ENCODE peak calls at places on chromosome 6, in five cellular contexts. J is IMR-90, K is PC-3, M is HCT116, G is endothelial cell of umbilical vein. W is an unnamed sample.
A peak's percentile ranks its signal among the peaks of the same experiment; 100 is the strongest.

GRCh38 chr6:3510617-3511016 is 53.8 kb upstream of the SLC22A23 start:
- DNase-seq in G (no peak), J (no peak), M (no peak), K (no peak), W (no peak)

GRCh38 chr6:54801669-54802068 is 44.9 kb upstream of the FAM83B start:
- DNase-seq in M (peak; percentile 83), J (peak; percentile 93), K (peak; percentile 80), G (peak; percentile 30), W (peak; percentile 75)

GRCh38 chr6:160035241-160035640 is 66.4 kb downstream of the IGF2R start:
- DNase-seq in J (no peak), G (no peak), M (no peak), K (no peak), W (no peak)

GRCh38 chr6:127176175-127176574 is 57.7 kb downstream of the RSPO3 start:
- DNase-seq in G (peak; percentile 83), M (no peak), K (no peak), J (no peak), W (no peak)

GRCh38 chr6:165820407-165820806 is 157.4 kb upstream of the PDE10A start:
- DNase-seq in G (no peak), J (no peak), K (no peak), M (no peak), W (no peak)

GRCh38 chr6:135738646-135739045 is 112.9 kb upstream of the PDE7B start:
- DNase-seq in M (no peak), J (peak; percentile 15), K (no peak), G (no peak), W (no peak)

GRCh38 chr6:3618300-3619041 is 133.0 kb downstream of the PXDC1 start:
- DNase-seq in G (no peak), J (no peak), M (no peak), K (no peak), W (no peak)

GRCh38 chr6:116764557-116764960 is 960 bp downstream of the FAM162B start:
- DNase-seq in M (no peak), K (no peak), J (peak; percentile 9), G (no peak), W (no peak)

GRCh38 chr6:125728739-125729138 is 20.7 kb upstream of the HEY2 start:
- DNase-seq in K (no peak), J (no peak), M (no peak), G (no peak), W (no peak)

GRCh38 chr6:154909821-154910220 is 85.3 kb upstream of the TIAM2 start:
- DNase-seq in J (peak; percentile 25), K (no peak), M (no peak), G (no peak), W (peak; percentile 43)

GRCh38 chr6:79453558-79454042 is 83.6 kb downstream of the LCA5 start:
- DNase-seq in G (no peak), M (no peak), J (no peak), K (no peak), W (peak; percentile 81)

GRCh38 chr6:162385980-162386379 is 341.6 kb downstream of the PRKN start:
- DNase-seq in J (no peak), G (no peak), M (no peak), K (no peak), W (no peak)

GRCh38 chr6:5998236-5998635 is 8.5 kb downstream of the NRN1 start:
- DNase-seq in G (no peak), K (no peak), M (no peak), J (no peak), W (no peak)

GRCh38 chr6:35294308-35294945 is 3.2 kb upstream of the DEF6 start:
- DNase-seq in J (peak; percentile 38), K (peak; percentile 76), G (peak; percentile 33), M (peak; percentile 23), W (peak; percentile 52)

GRCh38 chr6:20879526-20879925 is 345.3 kb downstream of the CDKAL1 start:
- DNase-seq in M (no peak), G (peak; percentile 78), J (no peak), K (no peak), W (no peak)
- H3K4me1 ChIP-seq in M (peaks cover 49% of the 10 kb centered on the region), G (peaks cover 38% of the 10 kb centered on the region), J (peaks cover 7% of the 10 kb centered on the region), K (peaks cover 38% of the 10 kb centered on the region), W (peaks cover 29% of the 10 kb centered on the region)

DNA sequence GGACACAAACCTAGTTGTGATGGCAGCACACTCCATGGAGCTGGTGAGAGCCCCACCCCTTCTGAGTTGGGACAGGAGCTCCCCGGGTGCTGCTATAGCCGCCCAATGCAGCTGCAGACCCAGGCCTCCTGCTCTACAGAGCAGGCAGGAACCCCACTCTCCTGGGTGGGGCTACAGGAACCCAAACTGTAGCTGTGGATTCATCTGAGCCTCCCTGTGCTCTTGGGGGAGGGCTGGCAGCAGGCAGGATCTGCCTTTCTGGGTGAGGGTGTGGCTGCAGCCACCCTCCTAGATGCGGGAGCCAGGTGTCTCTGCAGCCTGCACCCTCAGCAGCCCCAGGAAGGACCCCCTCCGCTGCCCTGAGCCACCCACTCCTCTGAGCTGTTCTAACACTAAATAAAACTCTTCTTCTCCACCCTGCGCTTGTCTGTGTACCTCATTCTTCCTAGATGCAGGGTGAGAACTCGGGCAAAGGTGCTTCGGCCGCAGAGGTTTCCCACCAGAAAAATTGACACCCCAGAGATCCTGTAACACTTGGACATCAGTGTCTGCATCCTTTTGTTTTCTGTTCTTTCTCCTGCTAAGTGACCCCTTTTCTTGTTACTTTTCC is 55.2 kb upstream of the KIF13A start:
- DNase-seq in G (no peak), J (no peak), M (no peak), K (no peak), W (no peak)
- H3K9ac ChIP-seq in G (no peak overlapping the region), J (peak overlapping the region; percentile 43), M (no peak overlapping the region), K (peak overlapping the region; percentile 4), W (peak overlapping the region; percentile 40)

DNA sequence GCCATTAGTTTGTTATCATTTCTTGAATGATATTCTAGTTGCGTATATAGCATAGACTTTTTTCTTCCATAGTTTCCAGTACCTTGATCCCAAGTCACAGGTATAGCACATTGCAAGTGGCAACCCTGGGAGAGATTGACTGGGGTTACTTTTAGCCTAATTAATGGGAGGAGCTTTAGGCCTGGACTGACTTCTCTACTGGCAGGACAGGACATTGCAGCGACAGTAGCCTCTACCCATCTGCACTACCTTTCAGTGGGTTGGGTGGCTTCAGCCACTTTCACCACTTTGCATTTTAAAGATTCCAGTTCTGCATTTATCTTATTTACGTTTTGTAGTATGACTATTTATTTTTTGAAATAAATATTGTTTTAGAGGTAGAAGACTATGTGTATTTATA is 320.3 kb downstream of the RIMS1 start:
- DNase-seq in J (no peak), K (no peak), M (no peak), G (no peak), W (no peak)
- H3K4me1 ChIP-seq in J (peaks cover 2% of the 10 kb centered on the region), K (no peaks in the 10 kb centered on the region), M (no peaks in the 10 kb centered on the region), G (no peaks in the 10 kb centered on the region), W (no peaks in the 10 kb centered on the region)

DNA sequence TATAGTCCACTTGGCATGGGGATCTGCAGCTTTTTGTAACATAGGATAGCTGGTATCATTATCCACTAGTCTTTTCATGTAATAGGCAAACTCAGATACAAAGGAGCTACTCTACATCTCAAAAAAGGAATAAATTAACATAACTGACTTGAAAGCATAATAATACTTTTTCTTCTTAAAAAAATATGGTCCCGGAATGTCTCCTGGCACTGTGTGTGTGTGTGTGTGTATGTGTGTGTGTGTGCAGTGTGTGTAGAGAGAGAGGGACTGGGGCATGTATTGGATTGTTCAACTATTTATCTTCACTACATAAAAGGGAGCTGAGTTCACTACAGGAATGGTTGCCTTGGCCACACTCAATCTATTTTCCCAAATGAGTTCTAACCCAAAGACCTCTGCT is 51.2 kb downstream of the B3GAT2 start:
- DNase-seq in G (no peak), M (no peak), J (no peak), K (no peak), W (no peak)
- H3K9ac ChIP-seq in G (no peak overlapping the region), M (no peak overlapping the region), J (no peak overlapping the region), K (no peak overlapping the region), W (no peak overlapping the region)

GRCh38 chr6:16619017-16619416 is 142.2 kb downstream of the ATXN1 start:
- DNase-seq in M (no peak), G (no peak), J (no peak), K (no peak), W (no peak)
- H3K4me1 ChIP-seq in M (no peaks in the 10 kb centered on the region), G (no peaks in the 10 kb centered on the region), J (no peaks in the 10 kb centered on the region), K (peaks cover 7% of the 10 kb centered on the region), W (peaks cover 4% of the 10 kb centered on the region)

W was measured in adipocyte.